ENCODE peak calls at places on chromosomes 4 and X, in nine cellular contexts. One of them, this sample, is unnamed.

GRCh38 chr4:107243141-107243779 is 207.1 kb upstream of the DKK2 start:
- DNase-seq in GM12891: no peak
- DNase-seq in activated CD8-positive, alpha-beta memory T cell treated with anti-CD3 and anti-CD28 coated beads for 48 hours: no peak
- DNase-seq in GM04504: peak; percentile 54
- DNase-seq in central memory CD4-positive, alpha-beta T cell: no peak
- DNase-seq in activated T-helper 1 cell treated with anti-CD3 and anti-CD28 coated beads, Interleukin-2, amount 50 U/mL, for 16 hours: no peak
- DNase-seq in progenitor cell of endocrine pancreas: no peak
- DNase-seq in kidney: no peak
- DNase-seq in stimulated activated CD8-positive, alpha-beta memory T cell treated with anti-CD3 and anti-CD28 coated beads, Interleukin-15, amount 100 ng/mL, for 4 hours: no peak
- DNase-seq in this sample: no peak

GRCh38 chrX:97366246-97366645 is 482.5 kb downstream of the RPA4 start:
- DNase-seq in GM12891: no peak
- DNase-seq in activated CD8-positive, alpha-beta memory T cell treated with anti-CD3 and anti-CD28 coated beads for 48 hours: no peak
- DNase-seq in GM04504: no peak
- DNase-seq in central memory CD4-positive, alpha-beta T cell: no peak
- DNase-seq in activated T-helper 1 cell treated with anti-CD3 and anti-CD28 coated beads, Interleukin-2, amount 50 U/mL, for 16 hours: no peak
- DNase-seq in progenitor cell of endocrine pancreas: no peak
- DNase-seq in kidney: no peak
- DNase-seq in stimulated activated CD8-positive, alpha-beta memory T cell treated with anti-CD3 and anti-CD28 coated beads, Interleukin-15, amount 100 ng/mL, for 4 hours: no peak
- DNase-seq in this sample: no peak

GRCh38 chr4:101232074-101232776 is 115.1 kb downstream of the PPP3CA start:
- DNase-seq in GM12891: no peak
- DNase-seq in activated CD8-positive, alpha-beta memory T cell treated with anti-CD3 and anti-CD28 coated beads for 48 hours: no peak
- DNase-seq in GM04504: peak; percentile 48
- DNase-seq in central memory CD4-positive, alpha-beta T cell: no peak
- DNase-seq in activated T-helper 1 cell treated with anti-CD3 and anti-CD28 coated beads, Interleukin-2, amount 50 U/mL, for 16 hours: no peak
- DNase-seq in progenitor cell of endocrine pancreas: no peak
- DNase-seq in kidney: no peak
- DNase-seq in stimulated activated CD8-positive, alpha-beta memory T cell treated with anti-CD3 and anti-CD28 coated beads, Interleukin-15, amount 100 ng/mL, for 4 hours: no peak
- DNase-seq in this sample: peak; percentile 65

GRCh38 chr4:182143822-182144620 is 99.2 kb upstream of the TENM3 start:
- DNase-seq in GM12891: no peak
- DNase-seq in activated CD8-positive, alpha-beta memory T cell treated with anti-CD3 and anti-CD28 coated beads for 48 hours: no peak
- DNase-seq in GM04504: peak; percentile 60
- DNase-seq in central memory CD4-positive, alpha-beta T cell: no peak
- DNase-seq in activated T-helper 1 cell treated with anti-CD3 and anti-CD28 coated beads, Interleukin-2, amount 50 U/mL, for 16 hours: no peak
- DNase-seq in progenitor cell of endocrine pancreas: peak; percentile 32
- DNase-seq in kidney: peak; percentile 82
- DNase-seq in stimulated activated CD8-positive, alpha-beta memory T cell treated with anti-CD3 and anti-CD28 coated beads, Interleukin-15, amount 100 ng/mL, for 4 hours: no peak
- DNase-seq in this sample: no peak

GRCh38 chr4:145481164-145481941 is at the start of gene SMAD1:
- DNase-seq in GM12891: peak; percentile 43
- DNase-seq in activated CD8-positive, alpha-beta memory T cell treated with anti-CD3 and anti-CD28 coated beads for 48 hours: peak; percentile 7
- DNase-seq in GM04504: peak; percentile 66
- DNase-seq in central memory CD4-positive, alpha-beta T cell: no peak
- DNase-seq in activated T-helper 1 cell treated with anti-CD3 and anti-CD28 coated beads, Interleukin-2, amount 50 U/mL, for 16 hours: no peak
- DNase-seq in progenitor cell of endocrine pancreas: peak; percentile 73
- DNase-seq in kidney: peak; percentile 95
- DNase-seq in stimulated activated CD8-positive, alpha-beta memory T cell treated with anti-CD3 and anti-CD28 coated beads, Interleukin-15, amount 100 ng/mL, for 4 hours: no peak
- DNase-seq in this sample: peak; percentile 29

GRCh38 chr4:81314897-81315470 is 100.0 kb upstream of the PRKG2 start:
- DNase-seq in GM12891: no peak
- DNase-seq in activated CD8-positive, alpha-beta memory T cell treated with anti-CD3 and anti-CD28 coated beads for 48 hours: no peak
- DNase-seq in GM04504: peak; percentile 14
- DNase-seq in central memory CD4-positive, alpha-beta T cell: no peak
- DNase-seq in activated T-helper 1 cell treated with anti-CD3 and anti-CD28 coated beads, Interleukin-2, amount 50 U/mL, for 16 hours: no peak
- DNase-seq in progenitor cell of endocrine pancreas: no peak
- DNase-seq in kidney: no peak
- DNase-seq in stimulated activated CD8-positive, alpha-beta memory T cell treated with anti-CD3 and anti-CD28 coated beads, Interleukin-15, amount 100 ng/mL, for 4 hours: no peak
- DNase-seq in this sample: no peak

GRCh38 chr4:159045321-159045720 is 57.6 kb upstream of the RAPGEF2 start:
- DNase-seq in GM12891: no peak
- DNase-seq in activated CD8-positive, alpha-beta memory T cell treated with anti-CD3 and anti-CD28 coated beads for 48 hours: no peak
- DNase-seq in GM04504: no peak
- DNase-seq in central memory CD4-positive, alpha-beta T cell: no peak
- DNase-seq in activated T-helper 1 cell treated with anti-CD3 and anti-CD28 coated beads, Interleukin-2, amount 50 U/mL, for 16 hours: no peak
- DNase-seq in progenitor cell of endocrine pancreas: no peak
- DNase-seq in kidney: no peak
- DNase-seq in stimulated activated CD8-positive, alpha-beta memory T cell treated with anti-CD3 and anti-CD28 coated beads, Interleukin-15, amount 100 ng/mL, for 4 hours: no peak
- DNase-seq in this sample: no peak

GRCh38 chr4:163697121-163697520 is 202.6 kb downstream of the TMA16 start:
- DNase-seq in GM12891: no peak
- DNase-seq in activated CD8-positive, alpha-beta memory T cell treated with anti-CD3 and anti-CD28 coated beads for 48 hours: no peak
- DNase-seq in GM04504: no peak
- DNase-seq in central memory CD4-positive, alpha-beta T cell: no peak
- DNase-seq in activated T-helper 1 cell treated with anti-CD3 and anti-CD28 coated beads, Interleukin-2, amount 50 U/mL, for 16 hours: no peak
- DNase-seq in progenitor cell of endocrine pancreas: no peak
- DNase-seq in kidney: no peak
- DNase-seq in stimulated activated CD8-positive, alpha-beta memory T cell treated with anti-CD3 and anti-CD28 coated beads, Interleukin-15, amount 100 ng/mL, for 4 hours: no peak
- DNase-seq in this sample: no peak

GRCh38 chr4:70713453-70714026 is 8.2 kb upstream of the RUFY3 start:
- DNase-seq in GM12891: no peak
- DNase-seq in activated CD8-positive, alpha-beta memory T cell treated with anti-CD3 and anti-CD28 coated beads for 48 hours: no peak
- DNase-seq in GM04504: no peak
- DNase-seq in central memory CD4-positive, alpha-beta T cell: no peak
- DNase-seq in activated T-helper 1 cell treated with anti-CD3 and anti-CD28 coated beads, Interleukin-2, amount 50 U/mL, for 16 hours: no peak
- DNase-seq in progenitor cell of endocrine pancreas: no peak
- DNase-seq in kidney: no peak
- DNase-seq in stimulated activated CD8-positive, alpha-beta memory T cell treated with anti-CD3 and anti-CD28 coated beads, Interleukin-15, amount 100 ng/mL, for 4 hours: no peak
- DNase-seq in this sample: no peak

GRCh38 chr4:186266699-186267467 is 894 bp downstream of the F11 start:
- DNase-seq in GM12891: no peak
- DNase-seq in activated CD8-positive, alpha-beta memory T cell treated with anti-CD3 and anti-CD28 coated beads for 48 hours: no peak
- DNase-seq in GM04504: no peak
- DNase-seq in central memory CD4-positive, alpha-beta T cell: no peak
- DNase-seq in activated T-helper 1 cell treated with anti-CD3 and anti-CD28 coated beads, Interleukin-2, amount 50 U/mL, for 16 hours: no peak
- DNase-seq in progenitor cell of endocrine pancreas: no peak
- DNase-seq in kidney: no peak
- DNase-seq in stimulated activated CD8-positive, alpha-beta memory T cell treated with anti-CD3 and anti-CD28 coated beads, Interleukin-15, amount 100 ng/mL, for 4 hours: no peak
- DNase-seq in this sample: no peak

GRCh38 chr4:53532521-53532920 is 58.8 kb downstream of the LNX1 start:
- DNase-seq in GM12891: no peak
- DNase-seq in activated CD8-positive, alpha-beta memory T cell treated with anti-CD3 and anti-CD28 coated beads for 48 hours: no peak
- DNase-seq in GM04504: no peak
- DNase-seq in central memory CD4-positive, alpha-beta T cell: no peak
- DNase-seq in activated T-helper 1 cell treated with anti-CD3 and anti-CD28 coated beads, Interleukin-2, amount 50 U/mL, for 16 hours: no peak
- DNase-seq in progenitor cell of endocrine pancreas: no peak
- DNase-seq in kidney: no peak
- DNase-seq in stimulated activated CD8-positive, alpha-beta memory T cell treated with anti-CD3 and anti-CD28 coated beads, Interleukin-15, amount 100 ng/mL, for 4 hours: no peak
- DNase-seq in this sample: no peak

GRCh38 chr4:168569066-168569908 is 72.4 kb downstream of the PALLD start:
- DNase-seq in GM12891: no peak
- DNase-seq in activated CD8-positive, alpha-beta memory T cell treated with anti-CD3 and anti-CD28 coated beads for 48 hours: no peak
- DNase-seq in GM04504: no peak
- DNase-seq in central memory CD4-positive, alpha-beta T cell: no peak
- DNase-seq in activated T-helper 1 cell treated with anti-CD3 and anti-CD28 coated beads, Interleukin-2, amount 50 U/mL, for 16 hours: no peak
- DNase-seq in progenitor cell of endocrine pancreas: no peak
- DNase-seq in kidney: no peak
- DNase-seq in stimulated activated CD8-positive, alpha-beta memory T cell treated with anti-CD3 and anti-CD28 coated beads, Interleukin-15, amount 100 ng/mL, for 4 hours: no peak
- DNase-seq in this sample: peak; percentile 30

GRCh38 chrX:101708180-101708579 is 48.5 kb upstream of the ARMCX2 start:
- DNase-seq in GM12891: no peak
- DNase-seq in activated CD8-positive, alpha-beta memory T cell treated with anti-CD3 and anti-CD28 coated beads for 48 hours: no peak
- DNase-seq in GM04504: peak; percentile 0
- DNase-seq in central memory CD4-positive, alpha-beta T cell: no peak
- DNase-seq in activated T-helper 1 cell treated with anti-CD3 and anti-CD28 coated beads, Interleukin-2, amount 50 U/mL, for 16 hours: no peak
- DNase-seq in progenitor cell of endocrine pancreas: no peak
- DNase-seq in kidney: no peak
- DNase-seq in stimulated activated CD8-positive, alpha-beta memory T cell treated with anti-CD3 and anti-CD28 coated beads, Interleukin-15, amount 100 ng/mL, for 4 hours: no peak
- DNase-seq in this sample: no peak

GRCh38 chrX:55041514-55041913 is 10.7 kb upstream of the ALAS2 start:
- DNase-seq in GM12891: no peak
- DNase-seq in activated CD8-positive, alpha-beta memory T cell treated with anti-CD3 and anti-CD28 coated beads for 48 hours: no peak
- DNase-seq in GM04504: no peak
- DNase-seq in central memory CD4-positive, alpha-beta T cell: no peak
- DNase-seq in activated T-helper 1 cell treated with anti-CD3 and anti-CD28 coated beads, Interleukin-2, amount 50 U/mL, for 16 hours: no peak
- DNase-seq in progenitor cell of endocrine pancreas: no peak
- DNase-seq in kidney: peak; percentile 52
- DNase-seq in stimulated activated CD8-positive, alpha-beta memory T cell treated with anti-CD3 and anti-CD28 coated beads, Interleukin-15, amount 100 ng/mL, for 4 hours: no peak
- DNase-seq in this sample: no peak

GRCh38 chrX:20224814-20225487 is 41.8 kb downstream of the RPS6KA3 start:
- DNase-seq in GM12891: no peak
- DNase-seq in activated CD8-positive, alpha-beta memory T cell treated with anti-CD3 and anti-CD28 coated beads for 48 hours: no peak
- DNase-seq in GM04504: peak; percentile 15
- DNase-seq in central memory CD4-positive, alpha-beta T cell: no peak
- DNase-seq in activated T-helper 1 cell treated with anti-CD3 and anti-CD28 coated beads, Interleukin-2, amount 50 U/mL, for 16 hours: no peak
- DNase-seq in progenitor cell of endocrine pancreas: no peak
- DNase-seq in kidney: no peak
- DNase-seq in stimulated activated CD8-positive, alpha-beta memory T cell treated with anti-CD3 and anti-CD28 coated beads, Interleukin-15, amount 100 ng/mL, for 4 hours: no peak
- DNase-seq in this sample: no peak

GRCh38 chrX:110440016-110440805 is 81.6 kb downstream of the RTL9 start:
- DNase-seq in GM12891: no peak
- DNase-seq in activated CD8-positive, alpha-beta memory T cell treated with anti-CD3 and anti-CD28 coated beads for 48 hours: no peak
- DNase-seq in GM04504: no peak
- DNase-seq in central memory CD4-positive, alpha-beta T cell: no peak
- DNase-seq in activated T-helper 1 cell treated with anti-CD3 and anti-CD28 coated beads, Interleukin-2, amount 50 U/mL, for 16 hours: no peak
- DNase-seq in progenitor cell of endocrine pancreas: no peak
- DNase-seq in kidney: no peak
- DNase-seq in stimulated activated CD8-positive, alpha-beta memory T cell treated with anti-CD3 and anti-CD28 coated beads, Interleukin-15, amount 100 ng/mL, for 4 hours: no peak
- DNase-seq in this sample: no peak

GRCh38 chrX:139967300-139967699 is 2.0 kb upstream of the CXorf66 start:
- DNase-seq in GM12891: no peak
- DNase-seq in activated CD8-positive, alpha-beta memory T cell treated with anti-CD3 and anti-CD28 coated beads for 48 hours: no peak
- DNase-seq in GM04504: no peak
- DNase-seq in central memory CD4-positive, alpha-beta T cell: no peak
- DNase-seq in activated T-helper 1 cell treated with anti-CD3 and anti-CD28 coated beads, Interleukin-2, amount 50 U/mL, for 16 hours: no peak
- DNase-seq in progenitor cell of endocrine pancreas: no peak
- DNase-seq in kidney: no peak
- DNase-seq in stimulated activated CD8-positive, alpha-beta memory T cell treated with anti-CD3 and anti-CD28 coated beads, Interleukin-15, amount 100 ng/mL, for 4 hours: no peak
- DNase-seq in this sample: peak; percentile 5

GRCh38 chr4:56212774-56213173 is 174.5 kb downstream of the AASDH start:
- DNase-seq in GM12891: no peak
- DNase-seq in activated CD8-positive, alpha-beta memory T cell treated with anti-CD3 and anti-CD28 coated beads for 48 hours: no peak
- DNase-seq in GM04504: no peak
- DNase-seq in central memory CD4-positive, alpha-beta T cell: no peak
- DNase-seq in activated T-helper 1 cell treated with anti-CD3 and anti-CD28 coated beads, Interleukin-2, amount 50 U/mL, for 16 hours: no peak
- DNase-seq in progenitor cell of endocrine pancreas: no peak
- DNase-seq in kidney: no peak
- DNase-seq in stimulated activated CD8-positive, alpha-beta memory T cell treated with anti-CD3 and anti-CD28 coated beads, Interleukin-15, amount 100 ng/mL, for 4 hours: no peak
- DNase-seq in this sample: no peak

GRCh38 chrX:107626481-107626880 is 1.8 kb upstream of the PRPS1 start:
- DNase-seq in GM12891: no peak
- DNase-seq in activated CD8-positive, alpha-beta memory T cell treated with anti-CD3 and anti-CD28 coated beads for 48 hours: no peak
- DNase-seq in GM04504: no peak
- DNase-seq in central memory CD4-positive, alpha-beta T cell: no peak
- DNase-seq in activated T-helper 1 cell treated with anti-CD3 and anti-CD28 coated beads, Interleukin-2, amount 50 U/mL, for 16 hours: no peak
- DNase-seq in progenitor cell of endocrine pancreas: no peak
- DNase-seq in kidney: no peak
- DNase-seq in stimulated activated CD8-positive, alpha-beta memory T cell treated with anti-CD3 and anti-CD28 coated beads, Interleukin-15, amount 100 ng/mL, for 4 hours: no peak
- DNase-seq in this sample: no peak

GRCh38 chr4:8558080-8558960 is 21.9 kb upstream of the GPR78 start:
- DNase-seq in GM12891: no peak
- DNase-seq in activated CD8-positive, alpha-beta memory T cell treated with anti-CD3 and anti-CD28 coated beads for 48 hours: no peak
- DNase-seq in GM04504: no peak
- DNase-seq in central memory CD4-positive, alpha-beta T cell: no peak
- DNase-seq in activated T-helper 1 cell treated with anti-CD3 and anti-CD28 coated beads, Interleukin-2, amount 50 U/mL, for 16 hours: no peak
- DNase-seq in progenitor cell of endocrine pancreas: no peak
- DNase-seq in kidney: peak; percentile 64
- DNase-seq in stimulated activated CD8-positive, alpha-beta memory T cell treated with anti-CD3 and anti-CD28 coated beads, Interleukin-15, amount 100 ng/mL, for 4 hours: no peak
- DNase-seq in this sample: no peak

GRCh38 chr4:37243061-37243460 is 1.5 kb upstream of the NWD2 start:
- DNase-seq in GM12891: no peak
- DNase-seq in activated CD8-positive, alpha-beta memory T cell treated with anti-CD3 and anti-CD28 coated beads for 48 hours: no peak
- DNase-seq in GM04504: no peak
- DNase-seq in central memory CD4-positive, alpha-beta T cell: no peak
- DNase-seq in activated T-helper 1 cell treated with anti-CD3 and anti-CD28 coated beads, Interleukin-2, amount 50 U/mL, for 16 hours: no peak
- DNase-seq in progenitor cell of endocrine pancreas: no peak
- DNase-seq in kidney: no peak
- DNase-seq in stimulated activated CD8-positive, alpha-beta memory T cell treated with anti-CD3 and anti-CD28 coated beads, Interleukin-15, amount 100 ng/mL, for 4 hours: no peak
- DNase-seq in this sample: no peak

GRCh38 chrX:115968436-115969252 is 201.9 kb upstream of the AGTR2 start:
- DNase-seq in GM12891: no peak
- DNase-seq in activated CD8-positive, alpha-beta memory T cell treated with anti-CD3 and anti-CD28 coated beads for 48 hours: no peak
- DNase-seq in GM04504: no peak
- DNase-seq in central memory CD4-positive, alpha-beta T cell: no peak
- DNase-seq in activated T-helper 1 cell treated with anti-CD3 and anti-CD28 coated beads, Interleukin-2, amount 50 U/mL, for 16 hours: no peak
- DNase-seq in progenitor cell of endocrine pancreas: peak; percentile 64
- DNase-seq in kidney: peak; percentile 74
- DNase-seq in stimulated activated CD8-positive, alpha-beta memory T cell treated with anti-CD3 and anti-CD28 coated beads, Interleukin-15, amount 100 ng/mL, for 4 hours: no peak
- DNase-seq in this sample: no peak

GRCh38 chrX:2654436-2655340 is 36.4 kb upstream of the CD99 start:
- DNase-seq in GM12891: no peak
- DNase-seq in activated CD8-positive, alpha-beta memory T cell treated with anti-CD3 and anti-CD28 coated beads for 48 hours: no peak
- DNase-seq in GM04504: no peak
- DNase-seq in central memory CD4-positive, alpha-beta T cell: no peak
- DNase-seq in activated T-helper 1 cell treated with anti-CD3 and anti-CD28 coated beads, Interleukin-2, amount 50 U/mL, for 16 hours: no peak
- DNase-seq in progenitor cell of endocrine pancreas: no peak
- DNase-seq in kidney: no peak
- DNase-seq in stimulated activated CD8-positive, alpha-beta memory T cell treated with anti-CD3 and anti-CD28 coated beads, Interleukin-15, amount 100 ng/mL, for 4 hours: no peak
- DNase-seq in this sample: no peak

GRCh38 chr4:84530449-84530848 is 31.4 kb upstream of the NKX6-1 start:
- DNase-seq in GM12891: no peak
- DNase-seq in activated CD8-positive, alpha-beta memory T cell treated with anti-CD3 and anti-CD28 coated beads for 48 hours: no peak
- DNase-seq in GM04504: no peak
- DNase-seq in central memory CD4-positive, alpha-beta T cell: no peak
- DNase-seq in activated T-helper 1 cell treated with anti-CD3 and anti-CD28 coated beads, Interleukin-2, amount 50 U/mL, for 16 hours: no peak
- DNase-seq in progenitor cell of endocrine pancreas: no peak
- DNase-seq in kidney: no peak
- DNase-seq in stimulated activated CD8-positive, alpha-beta memory T cell treated with anti-CD3 and anti-CD28 coated beads, Interleukin-15, amount 100 ng/mL, for 4 hours: no peak
- DNase-seq in this sample: no peak

GRCh38 chr4:169008478-169008877 is 1.6 kb downstream of the CBR4 start:
- DNase-seq in GM12891: no peak
- DNase-seq in activated CD8-positive, alpha-beta memory T cell treated with anti-CD3 and anti-CD28 coated beads for 48 hours: no peak
- DNase-seq in GM04504: no peak
- DNase-seq in central memory CD4-positive, alpha-beta T cell: no peak
- DNase-seq in activated T-helper 1 cell treated with anti-CD3 and anti-CD28 coated beads, Interleukin-2, amount 50 U/mL, for 16 hours: no peak
- DNase-seq in progenitor cell of endocrine pancreas: no peak
- DNase-seq in kidney: no peak
- DNase-seq in stimulated activated CD8-positive, alpha-beta memory T cell treated with anti-CD3 and anti-CD28 coated beads, Interleukin-15, amount 100 ng/mL, for 4 hours: no peak
- DNase-seq in this sample: no peak

GRCh38 chr4:766152-766515 is 59.8 kb downstream of the CPLX1 start:
- DNase-seq in GM12891: no peak
- DNase-seq in activated CD8-positive, alpha-beta memory T cell treated with anti-CD3 and anti-CD28 coated beads for 48 hours: no peak
- DNase-seq in GM04504: peak; percentile 24
- DNase-seq in central memory CD4-positive, alpha-beta T cell: no peak
- DNase-seq in activated T-helper 1 cell treated with anti-CD3 and anti-CD28 coated beads, Interleukin-2, amount 50 U/mL, for 16 hours: no peak
- DNase-seq in progenitor cell of endocrine pancreas: no peak
- DNase-seq in kidney: peak; percentile 59
- DNase-seq in stimulated activated CD8-positive, alpha-beta memory T cell treated with anti-CD3 and anti-CD28 coated beads, Interleukin-15, amount 100 ng/mL, for 4 hours: no peak
- DNase-seq in this sample: no peak

GRCh38 chr4:98996056-98996941 is 778 bp downstream of the METAP1 start:
- DNase-seq in GM12891: peak; percentile 2
- DNase-seq in activated CD8-positive, alpha-beta memory T cell treated with anti-CD3 and anti-CD28 coated beads for 48 hours: no peak
- DNase-seq in GM04504: peak; percentile 4
- DNase-seq in central memory CD4-positive, alpha-beta T cell: no peak
- DNase-seq in activated T-helper 1 cell treated with anti-CD3 and anti-CD28 coated beads, Interleukin-2, amount 50 U/mL, for 16 hours: no peak
- DNase-seq in progenitor cell of endocrine pancreas: no peak
- DNase-seq in kidney: no peak
- DNase-seq in stimulated activated CD8-positive, alpha-beta memory T cell treated with anti-CD3 and anti-CD28 coated beads, Interleukin-15, amount 100 ng/mL, for 4 hours: no peak
- DNase-seq in this sample: peak; percentile 25

This sample was measured in activated naive CD4-positive, alpha-beta T cell treated with anti-CD3 and anti-CD28 coated beads for 36 hours.